ENCODE peak calls at places on chromosomes 13 and 19, in seven cellular contexts. O is pancreas; Q is posterior cingulate gyrus; H is activated naive CD4-positive, alpha-beta T cell treated with anti-CD3 and anti-CD28 coated beads, Interleukin-2, amount 10 ng/mL, durations not matched to agents 7 days and 5 days; K is suprapubic skin; D is C1 segment of cervical spinal cord; C is activated T-cell treated with anti-CD3 and anti-CD28 coated beads, Interleukin-2, amount 50 U/mL, for 4 hours. L is an unnamed sample.
A peak's percentile ranks its signal among the peaks of the same experiment; 100 is the strongest.

GRCh38 chr19:40443131-40443929 is 805 bp downstream of the SERTAD3 start:
- DNase-seq in H (peak; percentile 100), D (peak; percentile 93), Q (peak; percentile 97), O (peak; percentile 96), K (peak; percentile 100), C (peak; percentile 99), L (peak; percentile 97)

GRCh38 chr13:22789027-22789593 is 391.7 kb upstream of the SGCG start:
- DNase-seq in H (no peak), Q (no peak), K (no peak), O (no peak), D (no peak), C (no peak), L (no peak)

GRCh38 chr13:51995677-51996551 is 15.3 kb downstream of the ATP7B start:
- DNase-seq in D (no peak), O (peak; percentile 68), K (no peak), C (no peak), H (no peak), Q (no peak), L (peak; percentile 32)

GRCh38 chr19:52270266-52270885 is 989 bp downstream of the ZNF766 start:
- DNase-seq in Q (no peak), O (peak; percentile 56), D (no peak), H (peak; percentile 29), K (no peak), C (no peak), L (peak; percentile 32)

GRCh38 chr19:42024622-42025111 is 30.6 kb upstream of the ATP1A3 start:
- DNase-seq in O (no peak), Q (peak; percentile 26), C (no peak), D (no peak), H (no peak), K (no peak), L (peak; percentile 26)

GRCh38 chr19:29532097-29532496 is 6.3 kb downstream of the VSTM2B start:
- DNase-seq in C (no peak), Q (no peak), K (no peak), D (no peak), O (no peak), H (no peak), L (no peak)

GRCh38 chr19:498977-499623 is 2.8 kb downstream of the MADCAM1 start:
- DNase-seq in Q (no peak), H (no peak), C (no peak), D (no peak), K (no peak), O (no peak), L (peak; percentile 33)

GRCh38 chr13:20565120-20565736 is 1.7 kb upstream of the IFT88 start:
- DNase-seq in K (no peak), O (no peak), D (no peak), H (no peak), C (no peak), Q (no peak), L (no peak)

GRCh38 chr19:12786149-12786870 is 5.0 kb upstream of the JUNB start:
- DNase-seq in K (no peak), H (peak; percentile 38), O (peak; percentile 81), C (no peak), Q (peak; percentile 50), D (no peak), L (peak; percentile 93)

GRCh38 chr13:43348397-43348796 is 325.0 kb downstream of the DNAJC15 start:
- DNase-seq in O (no peak), H (no peak), Q (no peak), C (no peak), D (no peak), K (no peak), L (no peak)

GRCh38 chr13:37074703-37075102 is 15.2 kb upstream of the SUPT20H start:
- DNase-seq in C (no peak), H (no peak), K (no peak), Q (no peak), D (no peak), O (no peak), L (no peak)

GRCh38 chr19:54160948-54161347 is 1.4 kb upstream of the LENG1 start:
- DNase-seq in K (no peak), O (no peak), D (no peak), H (no peak), Q (no peak), C (no peak), L (no peak)

GRCh38 chr19:38139122-38139521 is 84.9 kb downstream of the DPF1 start:
- DNase-seq in D (no peak), K (no peak), C (no peak), Q (no peak), O (no peak), H (no peak), L (no peak)

GRCh38 chr19:18848860-18849661 is 17.3 kb downstream of the UPF1 start:
- DNase-seq in Q (peak; percentile 56), K (peak; percentile 74), O (no peak), C (no peak), D (peak; percentile 22), H (no peak), L (peak; percentile 54)

GRCh38 chr19:1411255-1412191 is 4.1 kb downstream of the DAZAP1 start:
- DNase-seq in K (no peak), H (peak; percentile 43), O (no peak), Q (peak; percentile 82), C (no peak), D (peak; percentile 78), L (no peak)

GRCh38 chr19:33868821-33869412 is 72.2 kb downstream of the KCTD15 start:
- DNase-seq in C (no peak), D (no peak), Q (peak; percentile 60), O (no peak), K (no peak), H (no peak), L (peak; percentile 78)

GRCh38 chr13:50617134-50617721 is 226.3 kb downstream of the DLEU7 start:
- DNase-seq in D (no peak), H (no peak), K (no peak), O (no peak), Q (no peak), C (no peak), L (no peak)

GRCh38 chr13:34941436-34941834 is 635 bp upstream of the NBEA start:
- DNase-seq in Q (no peak), O (no peak), H (no peak), K (no peak), C (no peak), D (no peak), L (no peak)

GRCh38 chr13:79490846-79491245 is 9.9 kb downstream of the NDFIP2 start:
- DNase-seq in K (no peak), Q (no peak), O (no peak), H (no peak), C (no peak), D (no peak), L (no peak)

GRCh38 chr19:58361900-58362271 is 665 bp downstream of the ZNF497 start:
- DNase-seq in Q (no peak), D (peak; percentile 51), H (peak; percentile 52), C (no peak), O (no peak), K (peak; percentile 81), L (peak; percentile 89)

GRCh38 chr19:6064016-6064702 is 46.1 kb downstream of the RFX2 start:
- DNase-seq in C (no peak), K (peak; percentile 45), D (no peak), Q (no peak), O (no peak), H (no peak), L (no peak)

GRCh38 chr19:8639821-8640401 is 9.5 kb downstream of the NFILZ start:
- DNase-seq in K (no peak), D (no peak), C (no peak), Q (no peak), H (no peak), O (no peak), L (no peak)

GRCh38 chr19:16457954-16458331 is 13.8 kb downstream of the EPS15L1 start:
- DNase-seq in Q (no peak), D (no peak), H (no peak), K (no peak), C (no peak), O (no peak), L (no peak)

GRCh38 chr13:41606646-41607045 is 149.3 kb downstream of the RGCC start:
- DNase-seq in D (no peak), Q (no peak), H (no peak), O (no peak), C (no peak), K (no peak), L (no peak)

GRCh38 chr13:40271511-40271910 is 394.9 kb downstream of the FOXO1 start:
- DNase-seq in K (no peak), C (no peak), Q (no peak), H (no peak), O (no peak), D (no peak), L (no peak)

GRCh38 chr19:54160182-54160811 is 776 bp upstream of the LENG1 start:
- DNase-seq in O (no peak), D (no peak), H (peak; percentile 34), C (no peak), K (no peak), Q (no peak), L (no peak)

GRCh38 chr19:4916292-4917082 is 7.2 kb downstream of the UHRF1 start:
- DNase-seq in C (peak; percentile 33), H (peak; percentile 62), K (no peak), O (peak; percentile 55), Q (no peak), D (no peak), L (peak; percentile 85)

GRCh38 chr19:5074418-5074817 is 105.5 kb downstream of the KDM4B start:
- DNase-seq in C (no peak), K (no peak), H (no peak), O (no peak), D (no peak), Q (no peak), L (peak; percentile 61)

GRCh38 chr13:48782429-48782840 is 128.7 kb downstream of the CYSLTR2 start:
- DNase-seq in C (no peak), K (no peak), H (no peak), D (no peak), O (no peak), Q (no peak), L (no peak)

GRCh38 chr19:48639483-48640375 is 2.5 kb upstream of the DBP start:
- DNase-seq in K (no peak), H (no peak), Q (no peak), D (no peak), O (peak; percentile 58), C (no peak), L (no peak)

GRCh38 chr13:77002590-77003190 is 10.8 kb downstream of the CLN5 start:
- DNase-seq in D (no peak), Q (no peak), K (no peak), O (no peak), C (no peak), H (no peak), L (no peak)

GRCh38 chr19:46192990-46193650 is 36.4 kb upstream of the IGFL1 start:
- DNase-seq in Q (no peak), K (no peak), C (no peak), D (no peak), H (no peak), O (no peak), L (peak; percentile 65)